ENCODE peak calls at places on chromosomes 13 and 19, in nine cellular contexts. P is cardiac muscle cell, N is left ventricle myocardium inferior, G is body of pancreas, A is pancreas, B is AG04450, U is Panc1, I is left lung, D is lung. C is an unnamed sample.
A peak's percentile ranks its signal among the peaks of the same experiment; 100 is the strongest.

GRCh38 chr19:4067396-4068057 is 828 bp upstream of the ZBTB7A start:
- DNase-seq in I (peak; percentile 87), P (no peak), A (peak; percentile 86), U (no peak), B (no peak), G (no peak), N (no peak), D (no peak), C (no peak)

GRCh38 chr13:26951581-26952177 is 191.1 kb upstream of the GPR12 start:
- DNase-seq in P (no peak), B (no peak), U (no peak), D (no peak), G (peak; percentile 93), N (no peak), A (peak; percentile 86), I (no peak), C (no peak)

GRCh38 chr13:76148374-76148773 is 512.2 kb downstream of the LMO7 start:
- DNase-seq in N (no peak), G (no peak), B (no peak), P (no peak), A (no peak), I (no peak), U (no peak), D (no peak), C (no peak)

GRCh38 chr19:49110567-49110966 is 3.6 kb upstream of the LIN7B start:
- DNase-seq in D (no peak), P (no peak), B (no peak), G (no peak), U (no peak), A (no peak), N (no peak), I (no peak), C (no peak)

GRCh38 chr13:50244355-50244912 is 229.2 kb downstream of the KCNRG start:
- DNase-seq in N (no peak), A (no peak), I (no peak), G (no peak), U (no peak), D (no peak), B (no peak), P (no peak), C (no peak)

GRCh38 chr13:45280751-45281634 is 60.0 kb downstream of the TPT1 start:
- DNase-seq in A (peak; percentile 70), I (peak; percentile 71), B (peak; percentile 54), U (peak; percentile 46), P (peak; percentile 81), G (peak; percentile 71), N (peak; percentile 59), D (peak; percentile 62), C (peak; percentile 95)

GRCh38 chr13:77036294-77036693 is 9.3 kb upstream of the FBXL3 start:
- DNase-seq in N (no peak), B (no peak), P (no peak), D (no peak), A (no peak), U (no peak), G (no peak), I (no peak), C (no peak)

GRCh38 chr13:32210081-32210480 is 105.1 kb downstream of the ZAR1L start:
- DNase-seq in I (no peak), G (no peak), D (no peak), P (no peak), B (no peak), U (no peak), N (no peak), A (no peak), C (no peak)

GRCh38 chr13:42275098-42275471 is 3.1 kb downstream of the AKAP11 start:
- DNase-seq in P (no peak), B (no peak), D (no peak), N (no peak), A (no peak), I (no peak), U (no peak), G (peak; percentile 12), C (no peak)

GRCh38 chr13:19864018-19864338 is 529 bp upstream of the ZMYM5 start:
- DNase-seq in D (peak; percentile 80), N (peak; percentile 77), G (peak; percentile 60), B (no peak), P (peak; percentile 94), A (peak; percentile 91), I (no peak), U (no peak), C (no peak)

GRCh38 chr19:42113641-42114348 is 18.5 kb downstream of the POU2F2 start:
- DNase-seq in U (peak; percentile 43), A (peak; percentile 34), N (no peak), G (no peak), B (peak; percentile 86), D (no peak), I (no peak), P (peak; percentile 92), C (peak; percentile 93)

GRCh38 chr13:79688741-79689140 is 207.8 kb downstream of the NDFIP2 start:
- DNase-seq in N (no peak), U (no peak), A (no peak), D (no peak), P (no peak), B (no peak), I (no peak), G (no peak), C (no peak)
- H3K27ac ChIP-seq in N (no peak overlapping the region), U (no peak overlapping the region), A (no peak overlapping the region), D (no peak overlapping the region), P (no peak overlapping the region), B (no peak overlapping the region), I (no peak overlapping the region), G (no peak overlapping the region), C (no peak overlapping the region)

DNA sequence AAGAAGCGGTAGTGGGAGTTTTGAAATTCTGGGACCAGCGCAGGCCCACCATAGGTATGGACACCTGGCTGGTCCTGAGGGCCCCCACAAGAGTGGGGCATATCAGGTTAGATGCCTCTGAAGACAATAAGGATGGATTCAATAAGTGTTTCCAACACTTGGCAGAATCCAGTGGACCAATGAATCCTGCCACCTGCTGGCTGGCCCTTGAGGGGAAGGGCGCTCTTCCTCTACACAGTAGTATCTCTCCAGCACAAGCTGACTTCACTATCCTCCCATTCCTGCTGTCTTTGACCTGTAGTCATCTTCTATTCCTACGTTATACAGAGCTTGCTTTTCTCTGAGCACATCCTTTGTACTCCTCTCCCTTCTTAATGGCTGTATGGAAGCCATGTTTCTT is 199.7 kb upstream of the TSHZ3 start:
- DNase-seq in U (no peak), I (no peak), P (peak; percentile 63), B (peak; percentile 11), G (peak; percentile 11), A (no peak), N (peak; percentile 18), D (no peak), C (no peak)
- TF ChIP-seq CTCF in U (peak; percentile 67), I (no peak), P (peak; percentile 73), B (peak; percentile 79), G (peak; percentile 39), A (no peak), N (peak; percentile 70), D (no peak), C (no peak)

DNA sequence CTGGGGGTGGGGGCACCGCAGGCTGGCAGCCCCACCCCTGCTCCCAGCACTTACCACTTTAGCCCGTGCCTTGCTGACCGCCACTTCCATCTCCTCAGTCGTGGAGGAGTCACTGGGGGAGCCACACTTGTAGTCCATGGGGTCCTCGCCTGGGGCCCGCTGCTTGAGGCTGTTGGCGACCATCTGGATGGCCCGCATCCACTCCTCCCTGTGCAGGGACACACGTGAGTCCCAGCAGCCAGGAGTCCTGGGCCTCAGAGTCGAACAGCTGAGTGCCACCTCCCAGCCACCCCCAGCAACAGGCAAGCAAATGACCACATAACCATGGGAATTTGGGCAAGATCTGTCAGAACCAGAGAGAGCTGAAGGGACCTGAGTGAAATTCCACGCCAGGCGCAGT is 16.0 kb upstream of the CCNP start:
- DNase-seq in G (no peak), P (no peak), N (no peak), A (no peak), I (peak; percentile 30), D (no peak), B (no peak), U (no peak), C (no peak)
- H3K27ac ChIP-seq in G (no peak overlapping the region), P (no peak overlapping the region), N (peak overlapping the region; percentile 77), A (no peak overlapping the region), I (no peak overlapping the region), D (peak overlapping the region; percentile 85), B (no peak overlapping the region), U (no peak overlapping the region), C (peak overlapping the region; percentile 7)

DNA sequence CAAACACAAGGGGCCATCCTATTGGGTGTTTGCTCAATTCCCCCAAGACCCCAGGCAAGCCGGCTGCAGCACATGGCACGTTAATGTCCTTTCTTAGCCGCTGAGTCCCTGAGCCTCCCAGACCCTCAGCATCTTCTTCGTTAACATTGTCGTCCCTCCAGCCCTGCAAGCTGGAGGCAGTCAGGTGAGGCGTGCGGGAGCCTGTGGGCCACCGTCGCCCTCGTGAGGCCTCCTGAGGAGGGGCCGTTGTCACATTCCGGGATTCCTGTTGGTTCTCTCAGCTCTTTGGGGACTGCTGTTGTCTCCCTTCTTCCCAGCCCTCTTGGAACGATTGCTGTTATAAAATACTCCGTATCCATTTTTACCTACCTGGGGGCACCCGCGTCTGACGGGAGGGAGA is 140.6 kb downstream of the KDM4B start:
- DNase-seq in B (no peak), G (no peak), D (no peak), N (no peak), I (no peak), U (no peak), P (no peak), A (no peak), C (no peak)
- TF ChIP-seq CTCF in B (no peak), G (no peak), D (no peak), N (no peak), I (no peak), U (no peak), P (no peak), A (no peak), C (no peak)